ENCODE peak calls at places on chromosomes 5 and 9, in seven cellular contexts. C is HepG2, M is hepatocyte, W is MM.1S, X is body of pancreas, K is K562, I is stomach. Q is an unnamed sample. For H3K4me1, the result is how much of the 10 kb centered on the place peaks cover.

GRCh38 chr9:137217276-137218211 is 4.5 kb downstream of the RNF208 start:
- DNase-seq in I (peak), W (no peak), X (peak), K (peak), M (peak), C (peak), Q (peak)

GRCh38 chr5:81428446-81428845 is 34.5 kb upstream of the ACOT12 start:
- DNase-seq in C (no peak), I (no peak), M (no peak), X (no peak), W (no peak), K (no peak), Q (no peak)

GRCh38 chr9:32590898-32591297 is 17.9 kb upstream of the NDUFB6 start:
- DNase-seq in I (no peak), X (no peak), C (no peak), M (no peak), W (no peak), K (no peak), Q (no peak)

GRCh38 chr9:93258818-93259489 is 75.0 kb downstream of the WNK2 start:
- DNase-seq in X (peak), I (peak), C (no peak), M (peak), K (no peak), W (no peak), Q (no peak)

GRCh38 chr5:179823937-179824744 is 3.4 kb downstream of the SQSTM1 start:
- DNase-seq in I (no peak), K (no peak), C (no peak), X (no peak), M (no peak), W (no peak), Q (no peak)

GRCh38 chr5:32523625-32524024 is 61.7 kb upstream of the SUB1 start:
- DNase-seq in C (peak), X (no peak), I (no peak), M (no peak), K (no peak), W (no peak), Q (peak)

GRCh38 chr9:123763910-123764588 is 165.9 kb downstream of the DENND1A start:
- DNase-seq in I (no peak), C (no peak), W (no peak), M (no peak), X (no peak), K (no peak), Q (no peak)

GRCh38 chr5:157540707-157541451 is 34.7 kb downstream of the ADAM19 start:
- DNase-seq in I (peak), M (no peak), K (no peak), W (peak), X (no peak), C (no peak), Q (no peak)

GRCh38 chr5:76529464-76530344 is 93.5 kb downstream of the F2RL2 start:
- DNase-seq in M (no peak), X (no peak), I (no peak), K (no peak), W (no peak), C (peak), Q (no peak)

GRCh38 chr5:170563808-170564207 is 60.0 kb downstream of the KCNIP1 start:
- DNase-seq in C (no peak), K (no peak), X (no peak), W (no peak), I (no peak), M (no peak), Q (no peak)

GRCh38 chr5:14081791-14082190 is 61.4 kb upstream of the TRIO start:
- DNase-seq in W (no peak), I (no peak), C (no peak), K (no peak), X (no peak), M (no peak), Q (no peak)

GRCh38 chr5:124712724-124713305 is 33.6 kb downstream of the ZNF608 start:
- DNase-seq in X (no peak), K (no peak), W (no peak), C (no peak), M (no peak), I (no peak), Q (no peak)

DNA sequence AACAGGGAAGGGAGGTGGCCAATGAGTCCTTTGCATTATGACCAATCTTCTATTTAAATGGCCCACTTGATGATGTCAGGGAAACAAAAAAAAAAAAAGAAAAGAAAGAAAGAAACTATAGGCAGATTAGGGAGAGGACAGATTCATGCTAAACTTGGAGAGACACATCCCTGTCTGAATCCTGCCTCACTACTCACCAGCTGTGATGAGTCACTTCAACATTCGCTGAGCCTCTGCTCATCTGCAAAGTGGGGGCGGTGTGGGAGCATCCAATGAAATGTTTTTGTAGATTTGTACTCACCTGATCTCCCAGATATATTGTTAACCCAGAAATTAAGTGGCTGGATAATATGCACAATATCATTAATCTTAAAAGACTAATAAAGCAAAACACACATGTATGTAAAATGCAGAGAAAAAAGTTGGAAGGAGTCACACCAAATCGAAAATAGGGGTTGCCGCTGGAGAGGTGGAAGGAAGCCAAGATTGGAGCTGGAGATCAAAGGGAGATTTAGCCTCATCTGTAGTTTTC is 17.1 kb upstream of the ERGIC1 start:
- DNase-seq in C (no peak), X (no peak), M (no peak), I (no peak), W (no peak), K (peak), Q (peak)
- H3K4me3 ChIP-seq in C (peak), X (no peak), M (no peak), I (no peak), W (no peak), K (no peak), Q (no peak)

GRCh38 chr5:149766460-149767277 is 36.6 kb downstream of the PPARGC1B start:
- DNase-seq in W (no peak), I (no peak), M (no peak), C (no peak), K (no peak), X (no peak), Q (no peak)

GRCh38 chr5:149762958-149763630 is 33.0 kb downstream of the PPARGC1B start:
- DNase-seq in K (no peak), C (no peak), W (no peak), M (no peak), X (no peak), I (no peak), Q (no peak)

GRCh38 chr5:149764086-149764485 is 34.0 kb downstream of the PPARGC1B start:
- DNase-seq in C (no peak), X (no peak), I (no peak), M (no peak), K (no peak), W (no peak), Q (no peak)

GRCh38 chr5:149767278-149767550 is 37.1 kb downstream of the PPARGC1B start:
- DNase-seq in W (no peak), K (no peak), M (no peak), C (no peak), X (no peak), I (no peak), Q (no peak)

DNA sequence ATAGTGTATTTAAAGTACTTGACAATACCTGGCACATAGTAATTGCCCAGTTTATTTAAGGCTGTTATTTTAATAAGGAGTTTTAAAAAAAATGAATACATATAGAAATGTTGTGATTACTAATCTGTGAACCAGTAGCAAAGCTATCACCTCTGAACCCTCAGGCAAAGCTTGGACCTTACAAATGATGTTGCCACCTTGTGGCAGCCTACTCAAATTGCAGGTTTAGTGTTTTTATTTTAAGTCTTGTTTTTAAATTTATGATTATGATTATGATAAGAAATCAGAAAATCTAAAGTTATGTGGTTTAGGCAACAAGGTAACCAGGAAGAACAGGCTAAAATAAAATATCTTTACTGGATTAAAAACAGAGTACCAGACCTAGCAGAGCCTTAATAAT is 35.8 kb downstream of the PPARGC1B start:
- DNase-seq in X (no peak), C (no peak), W (peak), M (no peak), K (peak), I (no peak), Q (no peak)
- TF ChIP-seq CTCF in X (peak), C (peak), W (peak), M (peak), K (peak), I (no peak), Q (peak)

GRCh38 chr9:128009639-128010038 is 28.9 kb upstream of the EEIG1 start:
- DNase-seq in C (peak), I (no peak), X (no peak), M (no peak), W (no peak), K (no peak), Q (no peak)
- H3K4me1 ChIP-seq in C (half or more), I (under half), X (under half), M (under half), W (under half), K (under half), Q (under half)

DNA sequence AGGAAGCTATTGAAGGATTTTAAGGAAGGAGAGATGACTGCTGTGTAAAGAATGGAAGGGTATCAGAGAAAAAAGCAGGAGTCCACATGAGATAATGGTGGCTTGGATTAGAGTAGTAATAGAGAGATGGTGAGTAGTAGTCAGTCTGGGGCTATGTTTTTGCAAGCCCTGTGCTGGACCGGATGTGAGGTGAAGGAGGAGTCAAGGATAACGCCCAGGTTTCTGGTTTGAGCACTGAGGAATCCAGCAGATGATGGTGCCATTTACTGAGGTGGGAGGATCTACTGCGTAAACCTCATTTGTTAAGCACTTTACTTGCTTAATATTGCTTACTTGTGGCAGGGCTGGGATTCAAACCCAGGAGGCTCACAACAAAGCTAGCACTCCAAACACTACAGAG is 1.1 kb downstream of the TIGD6 start:
- DNase-seq in C (no peak), M (no peak), I (no peak), X (no peak), W (no peak), K (peak), Q (no peak)
- H3K4me3 ChIP-seq in C (peak), M (no peak), I (peak), X (no peak), W (peak), K (peak), Q (peak)

GRCh38 chr9:77651203-77651602 is 3.1 kb upstream of the GNA14 start:
- DNase-seq in M (no peak), W (no peak), K (no peak), I (no peak), C (no peak), X (no peak), Q (no peak)

GRCh38 chr9:77647659-77648457 is at the start of gene GNA14:
- DNase-seq in C (no peak), M (peak), I (no peak), X (no peak), K (no peak), W (no peak), Q (no peak)

GRCh38 chr9:77648458-77649108 is 461 bp upstream of the GNA14 start:
- DNase-seq in X (peak), I (peak), M (peak), K (no peak), C (no peak), W (no peak), Q (no peak)

GRCh38 chr9:77647267-77647658 is 859 bp downstream of the GNA14 start:
- DNase-seq in M (no peak), C (no peak), I (no peak), W (no peak), K (no peak), X (no peak), Q (no peak)

DNA sequence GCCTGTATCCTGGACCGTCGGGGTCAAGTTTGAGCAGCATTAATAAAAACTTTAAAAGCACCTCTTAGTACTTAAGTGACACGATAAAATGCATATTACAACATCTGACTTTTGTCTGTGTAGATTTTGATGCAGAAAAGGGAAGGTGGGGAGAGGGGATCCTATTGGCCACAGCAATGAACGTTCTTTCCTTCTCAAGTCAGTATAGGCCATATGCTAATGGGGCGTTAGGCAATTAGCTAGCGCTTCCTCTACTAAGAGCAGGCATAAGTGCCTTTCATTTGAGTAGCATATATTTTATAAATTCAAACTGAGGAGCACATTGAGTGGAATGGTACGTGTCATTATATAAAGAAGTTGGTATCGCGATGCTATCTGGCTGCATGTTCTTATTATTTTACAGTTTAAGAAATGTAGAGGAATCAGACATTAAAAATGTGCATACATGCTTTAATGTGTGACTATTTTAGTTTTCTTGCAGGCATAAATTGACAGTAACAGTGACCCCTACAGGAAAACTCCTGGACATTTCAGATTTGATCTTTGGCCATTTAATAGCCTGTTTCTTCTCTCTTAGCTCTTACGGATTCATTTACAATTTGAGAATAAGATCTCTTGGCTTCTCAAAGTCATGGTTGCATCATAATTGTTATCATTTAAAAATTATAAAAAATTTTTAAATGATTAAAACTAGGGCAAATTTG is 1.1 kb upstream of the GNA14 start:
- DNase-seq in K (no peak), W (no peak), X (no peak), M (no peak), C (peak), I (no peak), Q (no peak)
- TF ChIP-seq CTCF in K (peak), W (no peak), X (peak), M (peak), C (peak), I (no peak), Q (peak)

GRCh38 chr5:72252574-72253155 is 67.4 kb downstream of the MRPS27 start:
- DNase-seq in X (no peak), M (no peak), C (no peak), W (no peak), I (no peak), K (no peak), Q (no peak)

GRCh38 chr5:72255237-72255636 is 64.8 kb downstream of the MRPS27 start:
- DNase-seq in W (no peak), K (no peak), M (no peak), X (no peak), I (no peak), C (no peak), Q (no peak)

GRCh38 chr5:72252008-72252407 is 68.0 kb downstream of the MRPS27 start:
- DNase-seq in K (no peak), X (no peak), M (no peak), C (no peak), I (no peak), W (no peak), Q (no peak)

GRCh38 chr5:72255670-72256069 is 64.4 kb downstream of the MRPS27 start:
- DNase-seq in K (no peak), X (no peak), I (no peak), C (no peak), W (no peak), M (no peak), Q (no peak)

DNA sequence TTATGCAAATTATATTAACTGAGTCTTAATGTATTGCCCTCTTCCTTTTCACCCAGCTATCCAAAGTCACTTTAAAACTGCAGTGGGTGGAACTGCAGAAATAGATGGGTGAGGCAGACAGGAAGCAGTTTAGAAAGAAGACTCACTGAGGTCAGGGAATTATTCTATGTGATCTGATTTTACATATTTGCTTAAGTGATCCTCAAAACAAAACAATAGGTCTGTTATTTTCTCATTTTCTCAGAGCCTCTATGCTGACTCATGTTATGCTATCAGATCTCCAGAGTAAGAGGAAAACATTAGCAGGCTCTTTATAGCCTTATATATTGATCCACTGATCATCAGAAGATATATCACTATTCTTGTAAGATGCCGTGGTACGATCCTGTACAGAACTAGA is 63.5 kb downstream of the MRPS27 start:
- DNase-seq in M (no peak), K (no peak), C (no peak), W (no peak), I (no peak), X (no peak), Q (no peak)
- H3K4me1 ChIP-seq in M (under half), K (under half), C (under half), W (under half), I (under half), X (under half), Q (under half)

DNA sequence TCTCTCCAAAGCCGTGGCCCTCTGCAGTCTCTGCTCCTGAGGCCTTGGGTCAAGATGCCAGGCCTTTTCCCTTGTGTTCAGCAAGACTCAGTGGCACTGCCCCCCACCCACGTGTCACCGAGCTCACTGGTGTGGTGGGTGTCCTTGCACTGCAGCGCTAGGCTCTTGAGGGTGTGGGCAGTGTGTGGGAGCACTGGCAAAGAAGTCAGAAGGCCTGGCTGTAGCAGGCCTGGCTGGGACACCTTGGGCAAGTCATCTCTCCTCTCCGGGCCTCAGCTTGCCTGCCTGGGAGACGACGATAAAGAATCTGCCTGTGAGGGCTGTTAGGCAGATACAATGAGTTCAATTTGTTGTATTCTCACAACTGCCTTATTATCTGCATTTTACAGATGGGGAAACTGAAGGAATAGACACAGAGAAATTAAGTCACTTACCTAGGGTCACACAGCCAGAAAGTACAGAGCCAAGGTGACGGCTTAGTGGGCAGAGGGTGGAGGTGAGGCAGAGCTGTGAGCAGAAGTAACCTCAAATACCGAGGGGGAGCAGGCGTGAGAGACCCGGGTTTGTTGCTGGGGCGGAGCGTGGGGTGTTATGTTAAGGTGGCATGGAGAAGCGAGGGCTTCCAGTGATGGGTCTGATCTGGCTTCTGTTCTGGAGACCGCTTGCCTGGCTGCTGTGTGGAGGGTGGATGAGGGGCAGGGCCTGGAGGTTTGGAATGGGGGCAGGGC is 1.3 kb downstream of the TSPAN17 start:
- DNase-seq in I (no peak), W (no peak), M (no peak), C (no peak), K (peak), X (no peak), Q (no peak)
- H3K4me3 ChIP-seq in I (peak), W (no peak), M (peak), C (peak), K (peak), X (no peak), Q (no peak)

GRCh38 chr5:175868348-175868723 is 3.0 kb upstream of the CPLX2 start:
- DNase-seq in C (no peak), W (no peak), X (no peak), M (no peak), K (no peak), I (no peak), Q (no peak)

GRCh38 chr5:175868996-175869638 is 2.3 kb upstream of the CPLX2 start:
- DNase-seq in K (no peak), M (no peak), C (no peak), X (no peak), W (no peak), I (no peak), Q (no peak)

GRCh38 chr5:175866377-175866907 is 4.9 kb upstream of the CPLX2 start:
- DNase-seq in K (no peak), W (no peak), C (peak), M (no peak), I (no peak), X (no peak), Q (no peak)

GRCh38 chr5:175870820-175871447 is 444 bp upstream of the CPLX2 start:
- DNase-seq in C (no peak), M (no peak), X (no peak), W (no peak), K (no peak), I (no peak), Q (peak)

DNA sequence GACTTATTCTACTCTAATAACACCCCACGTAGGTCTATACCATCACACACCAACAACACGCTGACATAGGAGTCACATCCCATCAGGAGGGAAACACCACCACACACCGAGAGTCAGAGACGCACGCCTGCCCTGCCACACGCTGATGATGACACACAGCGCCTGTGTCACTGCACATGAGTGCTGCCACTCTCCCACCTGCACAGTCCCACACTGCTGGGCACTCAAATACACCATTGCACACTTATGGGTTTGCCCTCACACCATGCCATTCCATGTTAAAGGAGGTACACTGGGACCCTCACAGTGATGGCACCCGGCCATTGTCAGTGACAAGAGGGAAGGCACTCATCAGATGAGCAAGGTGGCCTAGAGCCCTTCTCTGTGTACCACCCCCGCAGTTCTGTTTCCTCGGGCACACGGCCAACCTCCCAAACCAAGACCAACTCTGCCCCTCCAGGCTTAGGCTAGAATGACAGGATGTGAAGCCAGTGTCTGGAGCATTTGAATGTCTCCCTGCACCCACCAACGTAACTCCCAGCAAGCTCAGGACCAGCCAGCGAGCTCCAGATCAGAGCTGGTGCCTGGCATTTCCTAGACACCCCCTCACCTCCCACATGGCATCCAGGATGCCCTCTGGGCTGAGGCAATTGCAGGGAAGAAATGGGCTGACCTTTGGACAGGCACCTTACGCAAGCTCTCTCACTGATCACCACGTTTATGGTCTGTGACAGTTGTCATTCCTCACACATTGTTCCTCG is 3.6 kb upstream of the CPLX2 start:
- DNase-seq in X (no peak), W (no peak), K (peak), C (peak), I (no peak), M (peak), Q (peak)
- TF ChIP-seq CTCF in X (no peak), W (no peak), K (peak), C (peak), I (no peak), M (peak), Q (peak)

Q was measured in BE2C.